ENCODE peak calls at places on chromosomes 11 and 22, in four cellular contexts. One of them, this sample, is unnamed.

GRCh38 chr11:61890536-61891330 is 612 bp downstream of the FADS3 start:
- DNase-seq in H1: peak
- DNase-seq in HepG2: peak
- DNase-seq in GM12878: no peak
- DNase-seq in this sample: no peak

GRCh38 chr22:30490399-30490798 is 15.1 kb downstream of the SEC14L4 start:
- DNase-seq in H1: no peak
- DNase-seq in HepG2: peak
- DNase-seq in GM12878: no peak
- DNase-seq in this sample: no peak

GRCh38 chr11:28464252-28464867 is 356.2 kb downstream of the METTL15 start:
- DNase-seq in H1: no peak
- DNase-seq in GM12878: no peak
- DNase-seq in HepG2: no peak
- DNase-seq in this sample: no peak

GRCh38 chr11:115920841-115921480 is 416.7 kb upstream of the CADM1 start:
- DNase-seq in GM12878: no peak
- DNase-seq in HepG2: no peak
- DNase-seq in H1: no peak
- DNase-seq in this sample: no peak

GRCh38 chr11:110473666-110474065 is 43.9 kb downstream of the FDX1 start:
- DNase-seq in GM12878: no peak
- DNase-seq in HepG2: peak
- DNase-seq in H1: no peak
- DNase-seq in this sample: no peak

GRCh38 chr22:39700565-39700964 is 130.0 kb downstream of the CACNA1I start:
- DNase-seq in GM12878: no peak
- DNase-seq in HepG2: no peak
- DNase-seq in H1: no peak
- DNase-seq in this sample: no peak

GRCh38 chr11:133952199-133953190 is 4.3 kb downstream of the IGSF9B start:
- DNase-seq in GM12878: no peak
- DNase-seq in HepG2: no peak
- DNase-seq in H1: no peak
- DNase-seq in this sample: no peak

GRCh38 chr11:95584180-95584579 is 205.4 kb downstream of the FAM76B start:
- DNase-seq in GM12878: no peak
- DNase-seq in HepG2: no peak
- DNase-seq in H1: no peak
- DNase-seq in this sample: no peak

GRCh38 chr11:105641433-105641832 is 31.6 kb downstream of the GRIA4 start:
- DNase-seq in GM12878: no peak
- DNase-seq in H1: no peak
- DNase-seq in HepG2: no peak
- DNase-seq in this sample: no peak

GRCh38 chr11:2714871-2715270 is 15.1 kb upstream of the KCNQ1OT1 start:
- DNase-seq in HepG2: no peak
- DNase-seq in H1: no peak
- DNase-seq in GM12878: no peak
- DNase-seq in this sample: no peak

GRCh38 chr11:104609297-104609696 is 289.0 kb downstream of the CASP12 start:
- DNase-seq in H1: no peak
- DNase-seq in HepG2: peak
- DNase-seq in GM12878: no peak
- DNase-seq in this sample: peak

GRCh38 chr11:113885897-113886296 is 10.5 kb upstream of the USP28 start:
- DNase-seq in HepG2: no peak
- DNase-seq in H1: no peak
- DNase-seq in GM12878: no peak
- DNase-seq in this sample: no peak

GRCh38 chr22:39448205-39449054 is 8.4 kb upstream of the MGAT3 start:
- DNase-seq in GM12878: no peak
- DNase-seq in H1: no peak
- DNase-seq in HepG2: no peak
- DNase-seq in this sample: no peak

GRCh38 chr11:1506981-1507380 is 20.4 kb upstream of the MOB2 start:
- DNase-seq in HepG2: no peak
- DNase-seq in GM12878: no peak
- DNase-seq in H1: no peak
- DNase-seq in this sample: no peak

GRCh38 chr11:123305601-123306000 is 110.6 kb upstream of the CLMP start:
- DNase-seq in HepG2: no peak
- DNase-seq in GM12878: no peak
- DNase-seq in H1: no peak
- DNase-seq in this sample: no peak

GRCh38 chr11:122697636-122698167 is 42.2 kb downstream of the UBASH3B start:
- DNase-seq in H1: no peak
- DNase-seq in HepG2: no peak
- DNase-seq in GM12878: no peak
- DNase-seq in this sample: no peak

GRCh38 chr11:95849087-95849825 is 59.0 kb downstream of the CEP57 start:
- DNase-seq in GM12878: no peak
- DNase-seq in H1: peak
- DNase-seq in HepG2: peak
- DNase-seq in this sample: peak

GRCh38 chr11:86942212-86942611 is 13.0 kb downstream of the FZD4 start:
- DNase-seq in HepG2: no peak
- DNase-seq in H1: no peak
- DNase-seq in GM12878: no peak
- DNase-seq in this sample: no peak

GRCh38 chr22:32411388-32411787 is 659 bp downstream of the RTCB start:
- DNase-seq in HepG2: peak
- DNase-seq in GM12878: no peak
- DNase-seq in H1: no peak
- DNase-seq in this sample: no peak

GRCh38 chr11:17846852-17847453 is 112.4 kb downstream of the KCNC1 start:
- DNase-seq in H1: no peak
- DNase-seq in GM12878: no peak
- DNase-seq in HepG2: no peak
- DNase-seq in this sample: no peak

DNA sequence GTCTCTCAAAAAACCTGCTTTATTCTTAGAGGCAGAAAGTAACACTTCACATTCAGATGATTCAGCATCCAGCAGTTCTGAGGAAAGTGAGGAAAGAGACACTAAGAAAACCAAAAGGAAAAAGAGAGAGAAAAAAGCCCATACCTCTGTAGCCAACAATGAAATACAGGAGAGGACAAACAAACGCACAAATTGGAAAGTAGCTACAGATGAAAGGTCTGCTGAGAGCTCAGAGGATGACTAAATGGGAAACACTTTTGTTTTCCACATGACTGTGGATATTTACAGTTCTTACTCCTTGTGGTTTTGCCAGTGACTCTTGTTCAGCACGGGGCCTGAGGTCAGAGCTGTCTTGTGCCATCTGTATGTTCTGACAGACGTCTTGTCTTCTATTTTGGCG is 3.8 kb downstream of the TIMM8B start:
- DNase-seq in GM12878: no peak
- DNase-seq in HepG2: no peak
- DNase-seq in H1: no peak
- DNase-seq in this sample: no peak
- H3K9ac ChIP-seq in GM12878: no peak
- H3K9ac ChIP-seq in HepG2: no peak
- H3K9ac ChIP-seq in H1: no peak
- H3K9ac ChIP-seq in this sample: no peak

DNA sequence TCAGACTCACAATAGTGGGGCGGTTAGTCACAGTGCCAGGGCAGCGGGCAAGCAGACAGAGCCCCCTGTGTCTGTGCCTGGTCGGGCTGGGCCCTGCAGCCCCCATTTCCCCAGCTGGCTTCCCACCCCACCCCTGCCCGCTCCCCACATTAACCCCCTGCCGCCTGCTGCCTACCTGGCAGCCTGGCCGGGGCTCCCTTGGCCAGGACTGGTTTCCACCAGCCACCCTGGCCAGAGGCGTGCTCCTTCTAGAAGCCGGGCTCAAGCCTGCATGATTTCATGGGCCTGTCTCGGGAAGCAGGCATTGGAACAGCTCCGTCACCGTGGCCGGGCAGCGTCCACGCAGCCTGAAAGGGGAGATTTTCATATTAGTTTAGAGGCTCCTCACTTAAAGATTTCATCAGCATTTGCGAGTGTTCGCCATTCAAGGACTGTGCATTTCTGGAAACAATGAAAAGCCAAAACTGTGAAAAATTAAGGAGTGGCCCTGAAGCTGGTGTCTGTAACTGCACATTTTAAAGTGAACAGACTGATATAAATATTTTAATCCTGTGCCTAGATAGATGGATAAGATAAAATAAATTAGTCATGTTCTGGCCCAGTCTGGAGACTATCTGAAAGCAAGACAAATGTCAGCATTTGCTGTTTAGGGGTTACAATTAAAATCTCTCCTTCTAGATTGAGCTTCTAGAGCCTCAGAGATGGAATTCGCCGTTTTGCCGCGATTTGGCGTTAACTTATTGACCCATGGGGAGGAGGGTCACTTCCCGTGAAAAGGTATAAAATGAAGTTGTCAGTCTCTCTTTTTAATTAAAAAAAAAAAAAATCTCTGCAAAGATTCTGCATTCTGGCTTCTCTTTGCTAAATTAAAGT is 79.4 kb upstream of the WNT7B start:
- DNase-seq in HepG2: no peak
- DNase-seq in H1: no peak
- DNase-seq in GM12878: no peak
- DNase-seq in this sample: no peak
- TF ChIP-seq SUZ12 in HepG2: no peak
- TF ChIP-seq SUZ12 in H1: no peak
- TF ChIP-seq SUZ12 in GM12878: no peak
- TF ChIP-seq SUZ12 in this sample: no peak

DNA sequence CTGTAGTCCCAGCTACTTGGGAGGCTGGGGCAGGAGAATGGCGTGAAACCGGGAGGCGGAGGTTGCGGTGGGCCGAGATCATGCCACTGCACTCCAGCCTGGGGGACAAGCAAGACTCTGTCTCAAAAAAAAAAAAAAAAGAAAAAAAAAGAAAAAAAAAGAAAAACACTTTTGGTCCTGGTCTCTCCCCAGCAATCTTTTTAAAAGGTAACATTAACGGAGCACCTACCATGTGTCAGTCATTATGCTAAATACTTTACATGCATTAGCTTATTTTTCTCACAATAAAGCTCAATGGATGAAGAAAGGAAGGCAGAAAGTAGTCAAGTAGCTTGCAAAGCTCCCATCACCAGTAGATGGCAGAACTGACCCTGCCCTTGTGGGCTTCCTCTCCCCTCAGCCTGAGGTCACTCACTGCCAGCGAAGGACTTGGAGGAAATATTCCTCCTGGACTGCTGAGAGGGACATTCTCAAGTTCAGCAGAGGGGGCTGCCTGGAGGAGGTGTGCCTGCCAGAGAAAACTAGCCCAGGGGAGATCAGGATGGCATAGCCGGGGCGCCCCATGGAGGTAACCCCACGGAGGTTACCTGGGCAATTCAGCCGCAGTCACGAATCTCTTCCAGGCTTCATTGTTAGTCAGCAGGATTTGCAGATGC is 15.5 kb downstream of the APOL3 start:
- DNase-seq in H1: peak
- DNase-seq in GM12878: no peak
- DNase-seq in HepG2: peak
- DNase-seq in this sample: peak
- H3K9ac ChIP-seq in H1: no peak
- H3K9ac ChIP-seq in GM12878: no peak
- H3K9ac ChIP-seq in HepG2: no peak
- H3K9ac ChIP-seq in this sample: no peak

GRCh38 chr11:57513911-57514537 is 1.5 kb downstream of the SLC43A1 start:
- DNase-seq in H1: no peak
- DNase-seq in HepG2: no peak
- DNase-seq in GM12878: no peak
- DNase-seq in this sample: no peak
- TF ChIP-seq SUZ12 in H1: no peak
- TF ChIP-seq SUZ12 in HepG2: no peak
- TF ChIP-seq SUZ12 in GM12878: no peak
- TF ChIP-seq SUZ12 in this sample: no peak